ENCODE peak calls at places on chromosomes 1 and 21, in four cellular contexts. One of them, this sample, is unnamed.

GRCh38 chr1:36133484-36133883 is 8.5 kb upstream of the COL8A2 start:
- DNase-seq in neural progenitor cell: no peak
- DNase-seq in GM23338: no peak
- DNase-seq in CD8-positive, alpha-beta T cell: no peak
- DNase-seq in this sample: peak; percentile 84

GRCh38 chr21:34593423-34593822 is 21.5 kb downstream of the RCAN1 start:
- DNase-seq in neural progenitor cell: no peak
- DNase-seq in GM23338: no peak
- DNase-seq in CD8-positive, alpha-beta T cell: no peak
- DNase-seq in this sample: no peak

GRCh38 chr21:39085843-39086415 is 97.3 kb downstream of the PSMG1 start:
- DNase-seq in CD8-positive, alpha-beta T cell: no peak
- DNase-seq in GM23338: no peak
- DNase-seq in neural progenitor cell: no peak
- DNase-seq in this sample: no peak

GRCh38 chr1:198492872-198493271 is 47.6 kb downstream of the ATP6V1G3 start:
- DNase-seq in GM23338: no peak
- DNase-seq in CD8-positive, alpha-beta T cell: no peak
- DNase-seq in neural progenitor cell: no peak
- DNase-seq in this sample: peak; percentile 65

GRCh38 chr1:46285730-46286477 is 17.5 kb downstream of the LRRC41 start:
- DNase-seq in GM23338: peak; percentile 54
- DNase-seq in CD8-positive, alpha-beta T cell: no peak
- DNase-seq in neural progenitor cell: peak; percentile 13
- DNase-seq in this sample: no peak

GRCh38 chr1:59186656-59187055 is 110.2 kb upstream of the FGGY start:
- DNase-seq in GM23338: no peak
- DNase-seq in CD8-positive, alpha-beta T cell: no peak
- DNase-seq in neural progenitor cell: no peak
- DNase-seq in this sample: no peak

GRCh38 chr21:43307677-43308070 is 119.3 kb downstream of the SIK1 start:
- DNase-seq in GM23338: no peak
- DNase-seq in neural progenitor cell: no peak
- DNase-seq in CD8-positive, alpha-beta T cell: no peak
- DNase-seq in this sample: no peak

GRCh38 chr1:201946224-201946908 is at the start of gene LMOD1:
- DNase-seq in neural progenitor cell: peak; percentile 95
- DNase-seq in GM23338: peak; percentile 96
- DNase-seq in CD8-positive, alpha-beta T cell: no peak
- DNase-seq in this sample: no peak

GRCh38 chr1:190475394-190476250 is 2.0 kb downstream of the BRINP3 start:
- DNase-seq in GM23338: peak; percentile 37
- DNase-seq in CD8-positive, alpha-beta T cell: no peak
- DNase-seq in neural progenitor cell: peak; percentile 41
- DNase-seq in this sample: no peak

GRCh38 chr1:1528639-1529267 is 11.7 kb downstream of the TMEM240 start:
- DNase-seq in neural progenitor cell: no peak
- DNase-seq in GM23338: no peak
- DNase-seq in CD8-positive, alpha-beta T cell: no peak
- DNase-seq in this sample: no peak

GRCh38 chr1:57279909-57280666 is 143.8 kb downstream of the DAB1 start:
- DNase-seq in GM23338: peak; percentile 20
- DNase-seq in neural progenitor cell: no peak
- DNase-seq in CD8-positive, alpha-beta T cell: no peak
- DNase-seq in this sample: peak; percentile 99

GRCh38 chr1:208025036-208025435 is 114.1 kb upstream of the CD34 start:
- DNase-seq in GM23338: no peak
- DNase-seq in neural progenitor cell: no peak
- DNase-seq in CD8-positive, alpha-beta T cell: no peak
- DNase-seq in this sample: no peak

GRCh38 chr1:210372931-210373627 is 44.4 kb downstream of the HHAT start:
- DNase-seq in CD8-positive, alpha-beta T cell: no peak
- DNase-seq in GM23338: no peak
- DNase-seq in neural progenitor cell: no peak
- DNase-seq in this sample: no peak

GRCh38 chr1:219900201-219900600 is 28.2 kb downstream of the SLC30A10 start:
- DNase-seq in neural progenitor cell: no peak
- DNase-seq in GM23338: no peak
- DNase-seq in CD8-positive, alpha-beta T cell: no peak
- DNase-seq in this sample: no peak

GRCh38 chr21:45624356-45624854 is 19.1 kb upstream of the PCBP3 start:
- DNase-seq in neural progenitor cell: no peak
- DNase-seq in CD8-positive, alpha-beta T cell: no peak
- DNase-seq in GM23338: no peak
- DNase-seq in this sample: no peak

GRCh38 chr1:181077576-181078242 is 10.8 kb upstream of the IER5 start:
- DNase-seq in GM23338: no peak
- DNase-seq in CD8-positive, alpha-beta T cell: no peak
- DNase-seq in neural progenitor cell: no peak
- DNase-seq in this sample: peak; percentile 49

GRCh38 chr1:215650446-215651149 is 83.5 kb downstream of the KCTD3 start:
- DNase-seq in CD8-positive, alpha-beta T cell: no peak
- DNase-seq in neural progenitor cell: no peak
- DNase-seq in GM23338: no peak
- DNase-seq in this sample: no peak
- H3K27ac ChIP-seq in CD8-positive, alpha-beta T cell: no peak overlapping the region
- H3K27ac ChIP-seq in neural progenitor cell: no peak overlapping the region
- H3K27ac ChIP-seq in GM23338: no peak overlapping the region
- H3K27ac ChIP-seq in this sample: no peak overlapping the region

GRCh38 chr1:154866257-154866994 is 3.7 kb downstream of the KCNN3 start:
- DNase-seq in neural progenitor cell: no peak
- DNase-seq in CD8-positive, alpha-beta T cell: no peak
- DNase-seq in GM23338: no peak
- DNase-seq in this sample: no peak

GRCh38 chr1:154865442-154866256 is 4.4 kb downstream of the KCNN3 start:
- DNase-seq in GM23338: no peak
- DNase-seq in CD8-positive, alpha-beta T cell: no peak
- DNase-seq in neural progenitor cell: no peak
- DNase-seq in this sample: no peak

GRCh38 chr1:154867841-154868610 is 2.1 kb downstream of the KCNN3 start:
- DNase-seq in neural progenitor cell: peak; percentile 50
- DNase-seq in CD8-positive, alpha-beta T cell: no peak
- DNase-seq in GM23338: peak; percentile 41
- DNase-seq in this sample: no peak

GRCh38 chr1:154869351-154870116 is 547 bp downstream of the KCNN3 start:
- DNase-seq in CD8-positive, alpha-beta T cell: no peak
- DNase-seq in GM23338: no peak
- DNase-seq in neural progenitor cell: peak; percentile 41
- DNase-seq in this sample: no peak

GRCh38 chr1:154866995-154867795 is 2.9 kb downstream of the KCNN3 start:
- DNase-seq in GM23338: peak; percentile 51
- DNase-seq in neural progenitor cell: peak; percentile 64
- DNase-seq in CD8-positive, alpha-beta T cell: no peak
- DNase-seq in this sample: peak; percentile 59
- H3K4me1 ChIP-seq in GM23338: peaks cover 43% of the 10 kb centered on the region
- H3K4me1 ChIP-seq in neural progenitor cell: peaks cover 44% of the 10 kb centered on the region
- H3K4me1 ChIP-seq in CD8-positive, alpha-beta T cell: peaks cover 8% of the 10 kb centered on the region
- H3K4me1 ChIP-seq in this sample: no peaks in the 10 kb centered on the region

DNA sequence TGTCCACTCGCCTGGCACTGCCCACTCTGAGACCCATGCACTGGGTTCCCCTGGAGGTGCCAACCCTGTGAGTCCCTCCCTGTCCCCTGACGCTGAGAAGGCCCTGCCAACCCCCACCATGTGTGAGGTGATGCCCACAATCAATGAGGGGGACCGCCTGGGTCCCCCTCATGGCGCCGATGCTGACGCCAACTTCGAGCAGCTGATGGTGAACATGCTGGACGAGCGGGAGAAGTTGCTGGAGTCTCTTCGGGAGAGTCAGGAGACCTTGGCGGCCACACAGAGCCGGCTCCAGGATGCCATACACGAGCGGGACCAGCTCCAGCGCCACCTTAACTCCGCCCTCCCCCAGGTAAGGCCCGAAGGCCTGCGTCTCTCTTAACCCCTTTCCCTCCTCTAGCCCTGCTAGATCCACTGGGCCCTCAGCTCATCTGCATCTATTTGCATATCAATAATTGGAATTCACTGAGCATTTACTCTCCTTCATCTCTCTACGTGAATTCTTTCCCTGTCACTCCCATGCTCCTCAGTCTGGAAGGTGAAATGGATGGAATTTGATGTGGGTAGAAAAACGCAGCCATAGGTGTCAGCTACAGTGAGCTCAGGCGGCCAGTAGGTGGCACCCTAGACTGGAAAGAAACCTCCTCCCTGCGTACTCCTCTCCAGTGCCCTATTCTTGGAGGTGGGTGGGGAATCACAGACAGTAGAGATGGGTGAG is 12.8 kb downstream of the PPFIA4 start:
- DNase-seq in neural progenitor cell: peak; percentile 83
- DNase-seq in GM23338: peak; percentile 93
- DNase-seq in CD8-positive, alpha-beta T cell: peak; percentile 28
- DNase-seq in this sample: peak; percentile 58
- TF ChIP-seq CTCF in neural progenitor cell: peak; percentile 91
- TF ChIP-seq CTCF in GM23338: peak; percentile 99
- TF ChIP-seq CTCF in CD8-positive, alpha-beta T cell: peak; percentile 86
- TF ChIP-seq CTCF in this sample: peak; percentile 96

DNA sequence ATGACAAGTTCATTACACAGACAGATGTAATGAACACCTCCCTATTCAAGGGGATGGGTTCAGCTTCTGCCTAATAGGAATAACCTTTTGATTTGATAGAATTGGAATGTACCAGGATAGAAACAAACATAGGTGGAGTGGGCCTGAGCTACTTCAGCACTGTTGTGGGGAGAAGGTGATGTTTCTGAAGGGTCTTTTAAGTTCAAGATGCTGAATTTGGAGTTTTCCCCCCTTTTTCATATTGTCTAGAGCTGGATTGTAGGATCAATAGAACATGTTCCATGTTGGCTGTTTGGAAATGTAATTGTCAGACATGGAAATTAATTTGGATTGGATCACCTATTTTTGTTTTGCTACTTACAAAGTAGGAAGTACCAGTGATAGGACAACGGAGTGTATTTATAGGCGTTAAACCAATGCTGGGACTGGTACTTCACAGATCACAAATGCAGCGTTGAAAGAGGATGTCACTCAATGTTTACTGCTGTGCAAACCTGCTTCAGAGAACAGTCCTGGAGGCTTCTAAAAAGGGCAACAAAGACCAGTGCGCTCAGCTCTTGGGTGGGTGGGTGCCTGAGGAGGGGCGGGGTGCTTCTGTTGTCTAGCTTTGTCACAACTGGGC is 2.0 kb downstream of the C1orf21 start:
- DNase-seq in neural progenitor cell: no peak
- DNase-seq in GM23338: no peak
- DNase-seq in CD8-positive, alpha-beta T cell: no peak
- DNase-seq in this sample: no peak
- H3K27ac ChIP-seq in neural progenitor cell: no peak overlapping the region
- H3K27ac ChIP-seq in GM23338: no peak overlapping the region
- H3K27ac ChIP-seq in CD8-positive, alpha-beta T cell: peak overlapping the region; percentile 53
- H3K27ac ChIP-seq in this sample: peak overlapping the region; percentile 54

GRCh38 chr1:6352138-6352563 is 41.4 kb downstream of the ACOT7 start:
- DNase-seq in CD8-positive, alpha-beta T cell: no peak
- DNase-seq in neural progenitor cell: no peak
- DNase-seq in GM23338: peak; percentile 92
- DNase-seq in this sample: peak; percentile 66

GRCh38 chr1:6353605-6353947 is 40.0 kb downstream of the ACOT7 start:
- DNase-seq in CD8-positive, alpha-beta T cell: no peak
- DNase-seq in GM23338: no peak
- DNase-seq in neural progenitor cell: no peak
- DNase-seq in this sample: no peak

GRCh38 chr1:6355621-6356020 is 37.9 kb downstream of the ACOT7 start:
- DNase-seq in GM23338: no peak
- DNase-seq in neural progenitor cell: no peak
- DNase-seq in CD8-positive, alpha-beta T cell: no peak
- DNase-seq in this sample: no peak

GRCh38 chr1:6354659-6355317 is 38.8 kb downstream of the ACOT7 start:
- DNase-seq in GM23338: no peak
- DNase-seq in neural progenitor cell: no peak
- DNase-seq in CD8-positive, alpha-beta T cell: no peak
- DNase-seq in this sample: no peak

DNA sequence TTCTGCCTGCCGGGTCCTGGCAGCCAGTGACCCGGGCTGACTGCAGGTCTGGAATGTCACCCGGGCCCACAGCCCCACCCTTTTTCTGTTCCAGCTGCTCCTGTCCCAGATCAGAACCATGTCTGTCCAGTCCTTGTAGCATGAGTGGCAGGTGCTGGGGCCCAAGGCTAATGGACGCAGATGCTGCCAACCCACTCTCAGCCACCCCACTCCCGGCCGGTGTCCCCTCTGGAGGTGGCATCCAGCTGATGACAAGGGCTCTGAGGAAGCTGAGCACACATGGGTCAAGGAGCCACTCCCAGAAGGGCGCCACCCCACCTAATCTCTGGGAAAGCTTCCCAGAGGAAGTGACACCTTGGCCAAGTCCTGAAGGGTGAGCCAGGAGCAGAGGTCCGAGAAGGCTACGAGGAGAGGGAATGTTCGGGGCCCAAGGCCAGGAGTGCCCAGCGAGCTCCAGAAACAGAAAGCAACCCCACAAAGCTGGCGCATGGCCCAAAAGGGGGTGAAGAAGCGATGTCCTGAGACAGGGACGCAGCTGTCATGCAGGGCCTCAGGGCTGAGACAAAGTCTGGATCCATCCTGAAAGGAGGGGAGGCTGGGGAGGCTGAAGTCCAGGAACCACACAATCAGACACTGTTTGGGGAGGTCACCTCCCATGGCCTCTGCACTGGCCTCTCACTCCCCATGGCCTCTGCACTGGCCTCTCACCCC is 39.5 kb downstream of the ACOT7 start:
- DNase-seq in neural progenitor cell: no peak
- DNase-seq in GM23338: no peak
- DNase-seq in CD8-positive, alpha-beta T cell: no peak
- DNase-seq in this sample: no peak
- H3K4me1 ChIP-seq in neural progenitor cell: peaks cover 5% of the 10 kb centered on the region
- H3K4me1 ChIP-seq in GM23338: peaks cover 6% of the 10 kb centered on the region
- H3K4me1 ChIP-seq in CD8-positive, alpha-beta T cell: peaks cover 17% of the 10 kb centered on the region
- H3K4me1 ChIP-seq in this sample: peaks cover 20% of the 10 kb centered on the region

GRCh38 chr1:241591317-241591716 is 48.9 kb downstream of the CHML start:
- DNase-seq in GM23338: no peak
- DNase-seq in CD8-positive, alpha-beta T cell: no peak
- DNase-seq in neural progenitor cell: no peak
- DNase-seq in this sample: peak; percentile 86

GRCh38 chr1:241591736-241592135 is 48.4 kb downstream of the CHML start:
- DNase-seq in GM23338: no peak
- DNase-seq in neural progenitor cell: no peak
- DNase-seq in CD8-positive, alpha-beta T cell: no peak
- DNase-seq in this sample: no peak

GRCh38 chr1:241592273-241592958 is 47.8 kb downstream of the CHML start:
- DNase-seq in GM23338: no peak
- DNase-seq in neural progenitor cell: no peak
- DNase-seq in CD8-positive, alpha-beta T cell: no peak
- DNase-seq in this sample: peak; percentile 99

GRCh38 chr1:241590734-241591133 is 49.4 kb downstream of the CHML start:
- DNase-seq in neural progenitor cell: no peak
- DNase-seq in CD8-positive, alpha-beta T cell: no peak
- DNase-seq in GM23338: peak; percentile 24
- DNase-seq in this sample: no peak

GRCh38 chr1:241593186-241593585 is 47.0 kb downstream of the CHML start:
- DNase-seq in neural progenitor cell: no peak
- DNase-seq in GM23338: no peak
- DNase-seq in CD8-positive, alpha-beta T cell: no peak
- DNase-seq in this sample: peak; percentile 66
- TF ChIP-seq CTCF in neural progenitor cell: no peak
- TF ChIP-seq CTCF in GM23338: no peak
- TF ChIP-seq CTCF in CD8-positive, alpha-beta T cell: no peak
- TF ChIP-seq CTCF in this sample: no peak

DNA sequence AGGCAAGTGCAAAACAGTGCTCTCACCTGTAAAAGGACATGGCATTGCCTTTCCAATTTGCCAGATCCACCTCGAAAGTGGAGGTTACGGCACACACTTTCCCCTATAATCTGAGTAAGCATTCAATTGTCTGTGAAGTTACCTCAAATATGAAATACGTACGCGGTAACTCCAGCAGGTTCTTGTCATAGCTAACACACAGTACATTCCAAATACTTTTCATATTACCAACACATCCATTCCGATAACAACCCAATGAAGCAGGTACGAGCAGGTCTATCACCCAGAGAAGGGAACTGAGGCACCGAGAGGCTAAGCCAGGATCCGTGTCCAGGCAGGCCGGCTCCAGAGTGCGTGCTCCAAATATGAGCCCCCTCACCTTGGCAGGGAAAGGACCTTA is 46.8 kb upstream of the LPAR3 start:
- DNase-seq in GM23338: no peak
- DNase-seq in neural progenitor cell: no peak
- DNase-seq in CD8-positive, alpha-beta T cell: no peak
- DNase-seq in this sample: peak; percentile 76
- H3K27ac ChIP-seq in GM23338: no peak overlapping the region
- H3K27ac ChIP-seq in neural progenitor cell: no peak overlapping the region
- H3K27ac ChIP-seq in CD8-positive, alpha-beta T cell: no peak overlapping the region
- H3K27ac ChIP-seq in this sample: no peak overlapping the region